ENCODE peak calls at places on chromosomes 2 and 18, in nine cellular contexts. W is stimulated activated CD4-positive, alpha-beta T cell treated with anti-CD3 and anti-CD28 coated beads, Interleukin-12 subunit alpha, Interleukin-12 subunit beta, amount 100 ng/mL, for 4 hours; U is pancreas; C is amniotic epithelial cell; G is GM20000; O is stimulated activated CD8-positive, alpha-beta memory T cell treated with anti-CD3 and anti-CD28 coated beads, Interleukin-4, amount 100 ng/mL, for 24 hours; H is stomach; A is RCC 7860; I is ELR. F is an unnamed sample.

GRCh38 chr2:236164201-236164982 is 3.8 kb downstream of the GBX2 start:
- DNase-seq in W (no peak), U (no peak), C (no peak), G (peak), O (no peak), H (no peak), A (no peak), I (no peak), F (no peak)

GRCh38 chr2:11925295-11925694 is 178.9 kb downstream of the LPIN1 start:
- DNase-seq in W (no peak), U (no peak), C (no peak), G (no peak), O (no peak), H (no peak), A (no peak), I (no peak), F (no peak)

GRCh38 chr2:191863988-191864387 is 17.1 kb upstream of the CAVIN2 start:
- DNase-seq in W (no peak), U (no peak), C (peak), G (no peak), O (no peak), H (no peak), A (no peak), I (no peak), F (no peak)

GRCh38 chr2:28649481-28650260 is 102.0 kb upstream of the PPP1CB start:
- DNase-seq in W (peak), U (no peak), C (no peak), G (peak), O (peak), H (no peak), A (peak), I (peak), F (no peak)

GRCh38 chr2:187459242-187459641 is 11.2 kb upstream of the CALCRL start:
- DNase-seq in W (no peak), U (no peak), C (no peak), G (no peak), O (no peak), H (no peak), A (no peak), I (no peak), F (no peak)

GRCh38 chr2:239440511-239440959 is 39.7 kb upstream of the HDAC4 start:
- DNase-seq in W (no peak), U (no peak), C (no peak), G (no peak), O (no peak), H (no peak), A (no peak), I (no peak), F (no peak)

GRCh38 chr2:85302106-85302505 is 25.7 kb downstream of the TGOLN2 start:
- DNase-seq in W (no peak), U (no peak), C (no peak), G (no peak), O (no peak), H (no peak), A (no peak), I (no peak), F (no peak)

GRCh38 chr2:160309585-160309984 is 109.5 kb upstream of the ITGB6 start:
- DNase-seq in W (no peak), U (no peak), C (no peak), G (no peak), O (no peak), H (no peak), A (peak), I (peak), F (no peak)

GRCh38 chr2:9837451-9837850 is 5.8 kb upstream of the TAF1B start:
- DNase-seq in W (no peak), U (no peak), C (no peak), G (no peak), O (no peak), H (no peak), A (no peak), I (no peak), F (no peak)

GRCh38 chr18:11002277-11002676 is 147.1 kb downstream of the PIEZO2 start:
- DNase-seq in W (no peak), U (no peak), C (no peak), G (no peak), O (no peak), H (no peak), A (no peak), I (no peak), F (no peak)

GRCh38 chr2:177264209-177264538 is 353 bp downstream of the NFE2L2 start:
- DNase-seq in W (no peak), U (no peak), C (no peak), G (no peak), O (no peak), H (peak), A (no peak), I (peak), F (no peak)

GRCh38 chr2:54568876-54569298 is 112.8 kb downstream of the SPTBN1 start:
- DNase-seq in W (no peak), U (peak), C (no peak), G (no peak), O (no peak), H (peak), A (no peak), I (no peak), F (no peak)

GRCh38 chr18:67783215-67783946 is 266.9 kb upstream of the DSEL start:
- DNase-seq in W (no peak), U (no peak), C (peak), G (no peak), O (no peak), H (no peak), A (peak), I (peak), F (no peak)

GRCh38 chr2:147430408-147430807 is 414.4 kb upstream of the ACVR2A start:
- DNase-seq in W (no peak), U (peak), C (no peak), G (no peak), O (no peak), H (peak), A (no peak), I (no peak), F (no peak)

GRCh38 chr2:177169810-177170514 is 42.6 kb upstream of the HNRNPA3 start:
- DNase-seq in W (no peak), U (no peak), C (no peak), G (peak), O (no peak), H (no peak), A (no peak), I (no peak), F (no peak)

GRCh38 chr18:79685281-79685680 is 5.7 kb downstream of the CTDP1 start:
- DNase-seq in W (no peak), U (no peak), C (no peak), G (no peak), O (no peak), H (no peak), A (no peak), I (no peak), F (no peak)

GRCh38 chr2:219443697-219444023 is 9.0 kb downstream of the SPEG start:
- DNase-seq in W (no peak), U (no peak), C (no peak), G (no peak), O (no peak), H (no peak), A (no peak), I (no peak), F (no peak)

GRCh38 chr2:172558372-172558771 is 2.5 kb downstream of the PDK1 start:
- DNase-seq in W (no peak), U (no peak), C (peak), G (no peak), O (no peak), H (no peak), A (no peak), I (no peak), F (no peak)

GRCh38 chr18:76788571-76789317 is 33.6 kb upstream of the ZNF236 start:
- DNase-seq in W (no peak), U (no peak), C (no peak), G (no peak), O (no peak), H (no peak), A (no peak), I (no peak), F (no peak)

GRCh38 chr2:122741403-122741802 is 986.0 kb downstream of the TSN start:
- DNase-seq in W (no peak), U (no peak), C (no peak), G (no peak), O (no peak), H (no peak), A (no peak), I (no peak), F (no peak)

GRCh38 chr18:29034113-29034856 is 857.4 kb upstream of the CDH2 start:
- DNase-seq in W (no peak), U (no peak), C (peak), G (no peak), O (no peak), H (no peak), A (no peak), I (peak), F (no peak)

GRCh38 chr2:79984476-79984875 is 320.1 kb downstream of the LRRTM1 start:
- DNase-seq in W (no peak), U (no peak), C (no peak), G (no peak), O (no peak), H (no peak), A (no peak), I (peak), F (no peak)

GRCh38 chr2:69011611-69012157 is 1.3 kb upstream of the ANTXR1 start:
- DNase-seq in W (no peak), U (no peak), C (no peak), G (no peak), O (no peak), H (no peak), A (peak), I (peak), F (no peak)

GRCh38 chr2:159227467-159227866 is 59.0 kb downstream of the WDSUB1 start:
- DNase-seq in W (no peak), U (no peak), C (no peak), G (no peak), O (no peak), H (no peak), A (no peak), I (no peak), F (no peak)

GRCh38 chr2:219045937-219046550 is 4.7 kb upstream of the CFAP65 start:
- DNase-seq in W (no peak), U (no peak), C (peak), G (peak), O (no peak), H (no peak), A (no peak), I (peak), F (no peak)

GRCh38 chr2:128781888-128782385 is 463.3 kb upstream of the HS6ST1 start:
- DNase-seq in W (no peak), U (no peak), C (no peak), G (no peak), O (no peak), H (no peak), A (no peak), I (no peak), F (peak)

GRCh38 chr2:196277002-196277401 is 105.6 kb upstream of the STK17B start:
- DNase-seq in W (no peak), U (no peak), C (peak), G (peak), O (no peak), H (no peak), A (no peak), I (peak), F (no peak)

GRCh38 chr2:199870581-199870980 is 19.6 kb upstream of the FTCDNL1 start:
- DNase-seq in W (no peak), U (no peak), C (no peak), G (no peak), O (no peak), H (no peak), A (no peak), I (no peak), F (no peak)

GRCh38 chr18:28212060-28212459 is 35.1 kb upstream of the CDH2 start:
- DNase-seq in W (no peak), U (no peak), C (no peak), G (no peak), O (no peak), H (no peak), A (no peak), I (no peak), F (no peak)

GRCh38 chr2:126835261-126835660 is 63.4 kb upstream of the TEX51 start:
- DNase-seq in W (no peak), U (no peak), C (no peak), G (no peak), O (no peak), H (no peak), A (no peak), I (no peak), F (no peak)